ENCODE peak calls at places on chromosomes 13 and 19, in six cellular contexts. Z is SK-N-SH, W is upper lobe of left lung, M is A549, S is tibial nerve, G is K562. K is an unnamed sample.

GRCh38 chr19:37941820-37942515 is 35.0 kb downstream of the SIPA1L3 start:
- DNase-seq in G (no peak), M (peak), W (no peak), S (no peak), Z (no peak), K (no peak)

GRCh38 chr13:23081246-23081645 is 99.5 kb upstream of the SGCG start:
- DNase-seq in Z (no peak), S (no peak), W (no peak), G (no peak), M (no peak), K (no peak)

GRCh38 chr13:108322206-108322824 is 52.8 kb downstream of the TNFSF13B start:
- DNase-seq in G (peak), Z (peak), W (no peak), S (no peak), M (peak), K (no peak)

GRCh38 chr13:69565334-69565733 is 542.3 kb upstream of the ATXN8OS start:
- DNase-seq in S (no peak), G (peak), W (no peak), Z (peak), M (peak), K (no peak)

GRCh38 chr19:38647966-38648788 is 728 bp downstream of the ACTN4 start:
- DNase-seq in W (no peak), G (no peak), Z (peak), M (no peak), S (no peak), K (no peak)

GRCh38 chr19:50510700-50511068 is 307 bp downstream of the JOSD2 start:
- DNase-seq in G (no peak), M (no peak), W (no peak), S (no peak), Z (no peak), K (peak)

GRCh38 chr19:5829567-5830315 is 9.8 kb downstream of the FUT6 start:
- DNase-seq in G (no peak), Z (no peak), W (no peak), M (no peak), S (no peak), K (no peak)

GRCh38 chr19:29630661-29631060 is 24.6 kb downstream of the POP4 start:
- DNase-seq in G (no peak), S (no peak), M (no peak), Z (peak), W (no peak), K (no peak)

GRCh38 chr13:45728759-45729158 is 26.6 kb downstream of the CBY2 start:
- DNase-seq in G (peak), S (no peak), M (peak), Z (no peak), W (no peak), K (no peak)

GRCh38 chr19:51339313-51339686 is 2.6 kb downstream of the VSIG10L start:
- DNase-seq in G (peak), W (no peak), S (no peak), Z (no peak), M (peak), K (no peak)

GRCh38 chr19:17748884-17749638 is 2.2 kb upstream of the FCHO1 start:
- DNase-seq in M (no peak), W (no peak), G (no peak), Z (no peak), S (no peak), K (no peak)

GRCh38 chr13:108346376-108346775 is 76.9 kb downstream of the TNFSF13B start:
- DNase-seq in S (no peak), W (no peak), G (no peak), Z (no peak), M (no peak), K (no peak)

GRCh38 chr13:26658491-26658890 is 101.0 kb downstream of the WASF3 start:
- DNase-seq in W (no peak), Z (peak), M (no peak), S (no peak), G (no peak), K (no peak)

GRCh38 chr13:99354371-99354951 is 47.3 kb upstream of the GPR183 start:
- DNase-seq in Z (no peak), G (no peak), S (no peak), W (no peak), M (no peak), K (peak)

GRCh38 chr13:80400164-80400767 is 59.3 kb upstream of the SPRY2 start:
- DNase-seq in M (no peak), G (no peak), S (no peak), Z (no peak), W (no peak), K (no peak)

GRCh38 chr19:14369399-14370168 is 11.7 kb upstream of the ADGRE5 start:
- DNase-seq in S (no peak), M (no peak), G (peak), W (no peak), Z (no peak), K (no peak)

GRCh38 chr13:93736909-93737308 is 510.3 kb downstream of the GPC6 start:
- DNase-seq in M (no peak), G (no peak), W (no peak), S (no peak), Z (no peak), K (no peak)

GRCh38 chr13:48511621-48512232 is 21.2 kb downstream of the RCBTB2 start:
- DNase-seq in S (no peak), W (no peak), M (no peak), Z (no peak), G (no peak), K (no peak)

GRCh38 chr13:91384891-91385290 is 13.5 kb upstream of the GPC5 start:
- DNase-seq in G (no peak), M (no peak), S (no peak), W (no peak), Z (no peak), K (no peak)

GRCh38 chr19:7681336-7682174 is 922 bp downstream of the TRAPPC5 start:
- DNase-seq in W (peak), S (peak), Z (peak), G (peak), M (peak), K (peak)

GRCh38 chr19:17136617-17137016 is 61.0 kb downstream of the MYO9B start:
- DNase-seq in S (no peak), M (no peak), G (no peak), Z (no peak), W (no peak), K (no peak)

GRCh38 chr13:44908266-44908665 is 81.0 kb downstream of the NUFIP1 start:
- DNase-seq in S (no peak), Z (no peak), W (no peak), G (no peak), M (no peak), K (no peak)

GRCh38 chr13:32426981-32427851 is 714 bp downstream of the N4BP2L1 start:
- DNase-seq in G (no peak), Z (peak), S (peak), W (peak), M (peak), K (peak)

GRCh38 chr19:35153701-35154534 is 617 bp upstream of the FXYD5 start:
- DNase-seq in G (peak), W (peak), M (peak), S (no peak), Z (peak), K (no peak)

DNA sequence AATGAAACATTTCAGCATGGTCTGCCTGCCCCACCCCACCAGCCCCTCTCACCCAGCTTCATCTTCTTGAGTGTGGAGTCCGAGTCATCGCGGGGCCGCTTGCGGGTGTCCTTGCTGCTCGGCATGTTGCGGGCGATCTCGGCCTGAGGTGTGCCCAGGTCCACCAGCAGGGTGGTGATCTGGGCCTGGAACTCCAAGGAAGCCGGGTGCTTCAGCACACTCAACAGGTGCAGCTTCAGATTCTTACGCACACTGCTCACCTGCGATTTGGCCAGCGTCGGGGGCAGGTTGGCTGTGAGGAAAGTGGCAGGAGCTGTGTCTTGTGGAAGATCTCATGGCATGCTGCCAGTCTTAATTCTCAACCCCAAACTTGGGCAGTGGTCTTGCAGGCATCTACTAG is 20.7 kb downstream of the SYMPK start:
- DNase-seq in Z (no peak), W (peak), G (no peak), S (no peak), M (no peak), K (no peak)
- H3K4me3 ChIP-seq in Z (no peak), W (no peak), G (no peak), S (no peak), M (no peak), K (no peak)

DNA sequence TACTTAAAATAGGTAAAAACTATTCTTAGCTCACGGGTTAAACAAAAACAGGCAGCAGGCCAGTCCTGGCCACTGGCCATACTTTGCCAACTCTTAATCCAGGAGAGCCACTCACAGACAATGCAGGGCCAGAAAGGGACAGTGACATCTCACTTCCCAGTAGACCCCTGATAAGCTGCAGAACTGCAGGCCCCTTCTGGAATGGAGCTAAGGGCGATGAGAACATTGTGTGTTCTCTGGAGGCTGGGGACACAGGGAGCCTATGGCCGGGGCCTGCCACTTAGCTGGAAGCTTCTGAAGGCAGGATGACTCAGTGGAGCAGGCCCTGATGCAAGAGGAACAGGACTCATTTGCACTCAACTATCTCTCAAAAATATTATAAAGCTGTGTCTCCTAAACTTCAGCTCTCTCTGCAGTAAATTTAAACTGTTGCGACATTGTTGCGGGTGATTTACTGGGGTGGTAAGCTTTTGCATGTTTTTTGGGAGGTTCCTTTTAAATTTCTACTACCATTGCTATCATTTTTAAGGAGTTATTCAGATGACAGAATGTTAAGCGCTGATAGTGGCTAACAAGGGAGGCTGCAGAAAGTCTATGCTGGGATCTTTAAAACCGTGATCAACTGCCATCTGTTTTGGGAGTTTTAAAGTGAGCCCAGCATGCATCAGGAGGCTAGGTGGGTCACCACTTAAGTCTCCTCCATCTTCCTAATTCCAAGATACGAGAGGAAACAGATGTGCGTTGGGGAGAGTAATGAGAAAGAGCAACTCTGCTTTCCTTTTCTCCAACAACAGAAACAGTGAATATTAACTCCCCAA is 33.2 kb upstream of the KATNAL1 start:
- DNase-seq in S (peak), Z (peak), G (peak), M (no peak), W (no peak), K (no peak)
- TF ChIP-seq EP300 in S (peak), Z (peak), G (no peak), M (no peak), W (no peak), K (no peak)

GRCh38 chr19:15468675-15469512 is 4.5 kb upstream of the RASAL3 start:
- DNase-seq in Z (peak), W (no peak), S (no peak), M (no peak), G (no peak), K (no peak)
- H3K4me3 ChIP-seq in Z (no peak), W (peak), S (peak), M (no peak), G (no peak), K (peak)

GRCh38 chr19:28309072-28309471 is 903.9 kb downstream of the UQCRFS1 start:
- DNase-seq in W (no peak), S (no peak), M (no peak), G (no peak), Z (no peak), K (no peak)

GRCh38 chr19:28312269-28312668 is 900.7 kb downstream of the UQCRFS1 start:
- DNase-seq in S (no peak), M (no peak), G (no peak), Z (no peak), W (no peak), K (no peak)

GRCh38 chr19:28314771-28315170 is 898.2 kb downstream of the UQCRFS1 start:
- DNase-seq in G (no peak), S (no peak), W (no peak), Z (no peak), M (no peak), K (no peak)

GRCh38 chr19:28316464-28316863 is 896.5 kb downstream of the UQCRFS1 start:
- DNase-seq in W (no peak), Z (no peak), S (no peak), G (no peak), M (no peak), K (no peak)

GRCh38 chr19:28313633-28314032 is 899.3 kb downstream of the UQCRFS1 start:
- DNase-seq in M (no peak), S (peak), Z (no peak), G (no peak), W (no peak), K (no peak)
- TF ChIP-seq EP300 in M (no peak), S (peak), Z (no peak), G (no peak), W (no peak), K (no peak)

GRCh38 chr13:50387124-50387581 is 371.9 kb downstream of the KCNRG start:
- DNase-seq in Z (peak), G (peak), M (no peak), S (peak), W (peak), K (peak)
- H3K4me3 ChIP-seq in Z (no peak), G (no peak), M (no peak), S (peak), W (peak), K (no peak)

DNA sequence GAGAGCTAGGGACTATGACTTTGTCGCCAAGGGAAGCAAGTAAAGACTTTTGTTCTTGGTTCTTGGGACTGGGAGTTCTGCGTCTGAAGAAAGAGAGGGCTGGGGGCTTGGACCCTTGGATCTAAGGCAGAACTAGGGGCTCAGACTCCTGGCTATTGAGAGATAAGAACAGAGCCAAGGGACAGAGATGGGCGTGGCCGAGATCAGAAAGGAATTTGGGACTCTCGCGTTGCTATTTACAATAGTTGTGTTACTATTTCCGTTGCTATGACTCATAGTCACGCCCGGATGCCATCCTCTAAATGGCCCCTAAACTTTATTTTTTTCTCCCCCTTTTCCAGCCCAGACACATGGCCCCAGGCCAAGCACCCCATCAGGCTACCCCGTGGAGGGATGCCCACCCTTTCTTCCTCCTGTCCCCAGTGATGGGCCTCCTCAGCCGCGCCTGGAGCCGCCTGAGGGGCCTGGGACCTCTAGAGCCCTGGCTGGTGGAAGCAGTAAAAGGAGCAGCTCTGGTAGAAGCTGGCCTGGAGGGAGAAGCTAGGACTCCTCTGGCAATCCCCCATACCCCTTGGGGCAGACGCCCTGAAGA is 759 bp downstream of the PPP1R15A start:
- DNase-seq in G (peak), Z (peak), M (peak), W (peak), S (peak), K (peak)
- TF ChIP-seq EP300 in G (peak), Z (peak), M (peak), W (no peak), S (peak), K (no peak)

GRCh38 chr19:57830071-57830602 is at the start of gene ZNF587B:
- DNase-seq in M (no peak), Z (peak), G (peak), S (peak), W (no peak), K (no peak)
- H3K4me3 ChIP-seq in M (no peak), Z (no peak), G (no peak), S (peak), W (peak), K (peak)

GRCh38 chr13:105863300-105863699 is 672.2 kb downstream of the EFNB2 start:
- DNase-seq in W (no peak), S (no peak), M (no peak), Z (no peak), G (no peak), K (no peak)
- TF ChIP-seq EP300 in W (no peak), S (no peak), M (no peak), Z (no peak), G (no peak), K (no peak)

GRCh38 chr19:55353803-55354697 is 469 bp downstream of the COX6B2 start:
- DNase-seq in Z (peak), M (peak), G (peak), S (no peak), W (peak), K (no peak)

GRCh38 chr19:55352040-55352439 is 2.5 kb downstream of the COX6B2 start:
- DNase-seq in S (no peak), M (no peak), Z (no peak), W (no peak), G (no peak), K (no peak)

GRCh38 chr19:55353356-55353802 is 1.1 kb downstream of the COX6B2 start:
- DNase-seq in G (no peak), S (no peak), Z (no peak), M (no peak), W (peak), K (no peak)

GRCh38 chr19:55350620-55351315 is 3.8 kb downstream of the COX6B2 start:
- DNase-seq in G (no peak), S (no peak), W (no peak), Z (no peak), M (no peak), K (no peak)

GRCh38 chr19:55352746-55353145 is 1.8 kb downstream of the COX6B2 start:
- DNase-seq in S (no peak), G (no peak), M (no peak), Z (no peak), W (no peak), K (no peak)
- H3K4me3 ChIP-seq in S (no peak), G (no peak), M (no peak), Z (no peak), W (no peak), K (no peak)

GRCh38 chr13:113404723-113405471 is 41.0 kb upstream of the GRTP1 start:
- DNase-seq in G (no peak), M (no peak), S (no peak), W (peak), Z (no peak), K (no peak)
- TF ChIP-seq EP300 in G (no peak), M (no peak), S (no peak), W (no peak), Z (no peak), K (no peak)